ENCODE peak calls at places on chromosomes 7 and 10, in six cellular contexts. O, Y, D, U, R and X are unnamed samples. For H3K4me1, the result is how much of the 10 kb centered on the place peaks cover.

GRCh38 chr7:73742753-73743641 is 4.4 kb upstream of the ABHD11 start:
- DNase-seq in O (peak), U (peak), Y (no peak), R (peak), D (peak), X (no peak)

GRCh38 chr7:150356265-150356897 is 12.2 kb upstream of the REPIN1 start:
- DNase-seq in R (no peak), U (no peak), O (no peak), D (no peak), Y (peak), X (no peak)

GRCh38 chr10:118472415-118472814 is 123.0 kb downstream of the PRLHR start:
- DNase-seq in O (no peak), U (no peak), Y (no peak), R (no peak), D (no peak), X (no peak)

GRCh38 chr10:42738669-42739068 is 43.9 kb upstream of the BMS1 start:
- DNase-seq in D (no peak), O (no peak), Y (no peak), U (no peak), R (no peak), X (no peak)

GRCh38 chr10:122019414-122019975 is 30.5 kb downstream of the TACC2 start:
- DNase-seq in R (peak), D (peak), Y (no peak), O (no peak), U (peak), X (no peak)

GRCh38 chr7:32868116-32868515 is 23.4 kb downstream of the KBTBD2 start:
- DNase-seq in R (no peak), U (no peak), O (no peak), D (peak), Y (no peak), X (no peak)

GRCh38 chr10:11714750-11715365 is 27.3 kb upstream of the ECHDC3 start:
- DNase-seq in U (no peak), R (no peak), O (no peak), Y (no peak), D (no peak), X (no peak)

GRCh38 chr7:136666110-136666509 is 202.3 kb upstream of the CHRM2 start:
- DNase-seq in U (no peak), D (no peak), R (no peak), Y (no peak), O (no peak), X (no peak)

GRCh38 chr7:39404910-39405309 is 161.3 kb upstream of the YAE1 start:
- DNase-seq in O (no peak), U (no peak), R (no peak), D (no peak), Y (no peak), X (no peak)

GRCh38 chr10:101217450-101218281 is 11.6 kb downstream of the LBX1 start:
- DNase-seq in R (peak), Y (peak), D (no peak), O (no peak), U (no peak), X (no peak)

GRCh38 chr7:86687831-86688230 is 44.1 kb downstream of the GRM3 start:
- DNase-seq in D (no peak), U (no peak), Y (no peak), O (no peak), R (no peak), X (no peak)

GRCh38 chr7:84479059-84479458 is 284.5 kb upstream of the SEMA3A start:
- DNase-seq in D (no peak), Y (no peak), O (no peak), R (no peak), U (no peak), X (no peak)

DNA sequence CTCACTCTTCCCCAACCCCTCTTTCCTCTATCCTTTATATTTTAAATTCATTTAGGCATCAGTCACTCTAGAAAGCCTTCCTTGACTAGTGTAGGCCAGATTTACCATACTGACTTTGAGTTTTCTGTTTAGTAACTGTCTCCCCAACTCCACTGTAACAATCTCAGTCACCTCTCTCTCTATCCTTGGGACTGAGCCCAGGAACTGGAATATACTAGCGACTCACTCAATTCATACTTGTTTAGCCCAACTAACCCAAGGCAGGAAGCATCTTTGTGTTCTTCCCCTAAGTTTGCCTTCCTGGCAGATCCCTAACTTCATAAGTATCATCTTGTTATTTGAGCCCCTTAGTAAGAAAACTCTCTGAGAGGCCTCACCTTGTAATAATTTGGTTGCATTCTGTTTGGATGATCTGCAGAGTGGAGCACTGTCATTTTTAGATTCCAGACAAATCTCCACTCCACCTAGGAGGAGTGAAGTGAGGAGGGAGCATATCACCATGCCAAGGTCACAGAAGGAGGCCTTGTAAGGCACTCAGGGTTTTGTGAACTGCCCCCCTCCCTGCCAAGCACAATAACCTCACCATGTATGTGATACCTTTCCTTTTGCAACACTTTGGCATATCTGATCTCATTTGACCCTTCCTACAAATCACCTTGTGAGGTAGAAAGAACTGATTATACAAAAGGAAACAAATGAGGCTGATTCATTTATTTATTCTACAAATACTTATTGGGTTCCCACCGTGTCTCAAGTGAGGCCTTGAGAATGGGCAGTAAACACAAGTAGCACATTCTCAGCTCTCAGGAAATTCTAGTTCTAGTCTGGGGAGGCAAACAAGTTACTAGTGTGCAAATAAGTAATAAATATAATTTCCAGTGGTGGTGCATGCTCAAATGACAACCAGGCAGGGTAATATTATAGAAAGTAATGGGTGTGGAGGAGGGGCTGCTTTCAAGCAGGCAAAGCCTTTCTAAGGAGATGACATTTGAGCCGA is 19.4 kb downstream of the PLCE1 start:
- DNase-seq in O (no peak), R (no peak), D (no peak), U (no peak), Y (no peak), X (no peak)
- H3K4me1 ChIP-seq in O (under half), R (under half), D (under half), U (under half), Y (under half), X (under half)

GRCh38 chr10:119650692-119651513 is at the start of gene BAG3:
- DNase-seq in D (peak), U (peak), O (peak), R (peak), Y (peak), X (peak)
- TF ChIP-seq POLR2AphosphoS5 in D (peak), U (peak), O (peak), R (peak), Y (peak), X (peak)

GRCh38 chr10:30434273-30435067 is 486 bp downstream of the MAP3K8 start:
- DNase-seq in R (peak), Y (peak), D (peak), U (peak), O (peak), X (peak)
- H3K4me1 ChIP-seq in R (half or more), Y (under half), D (half or more), U (under half), O (half or more), X (half or more)

GRCh38 chr10:103493362-103493871 is at the start of gene NEURL1:
- DNase-seq in D (no peak), Y (no peak), R (no peak), U (no peak), O (peak), X (no peak)
- TF ChIP-seq POLR2AphosphoS5 in D (no peak), Y (no peak), R (no peak), U (no peak), O (no peak), X (no peak)

DNA sequence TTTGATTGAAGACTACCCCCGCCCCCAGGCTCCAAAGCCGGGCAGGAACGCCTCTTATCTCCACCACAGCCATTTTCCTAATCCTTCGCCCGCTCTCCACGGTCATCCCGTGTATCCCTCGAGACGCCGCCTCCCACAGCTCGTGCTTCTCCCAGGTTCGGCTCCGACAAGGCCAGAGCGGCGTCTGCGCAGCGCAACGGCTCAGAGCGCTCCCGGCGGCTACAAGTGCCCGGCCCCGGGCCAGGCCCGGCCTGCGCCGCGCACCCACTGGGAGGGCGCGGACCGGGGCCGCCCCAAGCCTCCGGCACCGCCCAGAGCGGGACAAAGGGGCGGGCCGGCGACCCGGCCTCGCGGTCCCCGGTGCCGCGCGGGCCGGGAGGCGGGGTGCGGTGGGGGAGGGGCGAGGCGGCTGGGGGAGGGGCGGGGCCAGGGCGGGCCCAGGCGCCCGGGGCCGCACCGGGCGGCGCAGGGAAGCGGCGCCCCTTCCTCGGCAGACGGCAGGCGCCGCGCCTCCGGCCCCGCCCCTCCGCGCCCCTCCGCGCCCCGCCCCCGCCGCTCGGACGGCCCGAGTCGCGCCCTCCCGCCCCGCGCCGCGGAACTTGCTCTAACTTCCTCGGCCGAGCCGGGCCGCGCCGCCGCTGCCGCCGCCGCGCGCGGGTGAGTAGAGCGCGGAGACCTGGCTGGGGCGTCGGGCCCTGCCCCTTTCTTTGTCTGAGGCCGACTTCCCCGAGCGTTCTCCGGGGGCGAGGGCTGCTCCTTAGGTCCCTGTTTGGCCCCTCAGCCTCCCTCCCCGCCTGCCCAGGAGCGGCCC is at the start of gene TSPAN14:
- DNase-seq in U (peak), O (peak), D (peak), Y (peak), R (peak), X (peak)
- H3K4me1 ChIP-seq in U (under half), O (under half), D (half or more), Y (half or more), R (half or more), X (under half)

GRCh38 chr7:125934539-125934938 is 1004.9 kb upstream of the POT1 start:
- DNase-seq in D (no peak), U (no peak), R (no peak), O (no peak), Y (no peak), X (no peak)
- TF ChIP-seq POLR2AphosphoS5 in D (no peak), U (no peak), R (no peak), O (no peak), Y (no peak), X (no peak)

GRCh38 chr7:148704189-148704588 is 5.5 kb downstream of the CUL1 start:
- DNase-seq in U (no peak), O (no peak), Y (no peak), D (no peak), R (no peak), X (no peak)
- H3K4me1 ChIP-seq in U (under half), O (half or more), Y (under half), D (half or more), R (half or more), X (half or more)

GRCh38 chr7:30572212-30572839 is 22.4 kb upstream of the GARS1 start:
- DNase-seq in U (no peak), R (peak), Y (no peak), D (no peak), O (no peak), X (no peak)
- TF ChIP-seq POLR2AphosphoS5 in U (no peak), R (no peak), Y (no peak), D (no peak), O (no peak), X (no peak)